ENCODE peak calls at places on chromosomes 6 and 20, in eight cellular contexts. K is natural killer cell, P is neural progenitor cell, J is cardiac muscle cell, B is HCT116, M is heart right ventricle, W is BE2C, F is colonic mucosa. E is an unnamed sample.

GRCh38 chr6:122126894-122127293 is 272.6 kb upstream of the HSF2 start:
- DNase-seq in K (no peak), P (no peak), J (no peak), B (no peak), M (no peak), W (no peak), F (no peak), E (no peak)

GRCh38 chr6:158153576-158153975 is 14.5 kb downstream of the SERAC1 start:
- DNase-seq in K (no peak), P (no peak), J (no peak), B (no peak), M (no peak), W (no peak), F (no peak), E (no peak)

GRCh38 chr20:50921055-50921454 is 10.2 kb downstream of the ADNP start:
- DNase-seq in K (no peak), P (no peak), J (peak; percentile 49), B (no peak), M (no peak), W (no peak), F (no peak), E (no peak)

GRCh38 chr6:158640519-158640918 is 4.0 kb downstream of the DYNLT1 start:
- DNase-seq in K (no peak), P (no peak), J (no peak), B (no peak), M (no peak), W (no peak), F (peak; percentile 12), E (peak; percentile 62)

GRCh38 chr20:15596220-15596875 is 976.9 kb downstream of the KIF16B start:
- DNase-seq in K (no peak), P (no peak), J (no peak), B (no peak), M (no peak), W (no peak), F (no peak), E (no peak)

GRCh38 chr6:137832110-137832509 is 34.9 kb upstream of the TNFAIP3 start:
- DNase-seq in K (no peak), P (no peak), J (peak; percentile 76), B (peak; percentile 73), M (no peak), W (no peak), F (no peak), E (no peak)

GRCh38 chr6:87375315-87375714 is 30.7 kb downstream of the C6orf163 start:
- DNase-seq in K (no peak), P (no peak), J (no peak), B (no peak), M (no peak), W (no peak), F (no peak), E (no peak)

GRCh38 chr6:11621119-11621518 is 83.6 kb downstream of the TMEM170B start:
- DNase-seq in K (no peak), P (no peak), J (no peak), B (no peak), M (no peak), W (peak; percentile 15), F (no peak), E (no peak)

GRCh38 chr6:24614648-24615047 is 31.3 kb downstream of the KIAA0319 start:
- DNase-seq in K (no peak), P (no peak), J (no peak), B (no peak), M (no peak), W (no peak), F (no peak), E (no peak)

GRCh38 chr6:109050012-109050411 is 44.6 kb downstream of the SESN1 start:
- DNase-seq in K (no peak), P (no peak), J (no peak), B (no peak), M (no peak), W (no peak), F (no peak), E (no peak)

GRCh38 chr6:15512126-15512525 is 150.7 kb downstream of the DTNBP1 start:
- DNase-seq in K (no peak), P (peak; percentile 50), J (no peak), B (no peak), M (peak; percentile 38), W (peak; percentile 60), F (no peak), E (no peak)

GRCh38 chr6:131954775-131955107 is 3.6 kb upstream of the CCN2 start:
- DNase-seq in K (no peak), P (no peak), J (peak; percentile 99), B (no peak), M (peak; percentile 41), W (no peak), F (peak; percentile 83), E (no peak)

GRCh38 chr20:57398901-57399535 is 7.8 kb downstream of the RBM38 start:
- DNase-seq in K (no peak), P (peak; percentile 58), J (no peak), B (no peak), M (no peak), W (no peak), F (no peak), E (no peak)

GRCh38 chr6:5365430-5366195 is 104.3 kb downstream of the FARS2 start:
- DNase-seq in K (no peak), P (no peak), J (no peak), B (no peak), M (no peak), W (no peak), F (no peak), E (no peak)

GRCh38 chr6:35058827-35059522 is 82.2 kb downstream of the TCP11 start:
- DNase-seq in K (no peak), P (no peak), J (no peak), B (no peak), M (no peak), W (no peak), F (no peak), E (no peak)

GRCh38 chr20:35235881-35236280 is 9.4 kb downstream of the MMP24 start:
- DNase-seq in K (no peak), P (no peak), J (no peak), B (no peak), M (no peak), W (no peak), F (no peak), E (no peak)

GRCh38 chr20:11467436-11467835 is 450.3 kb upstream of the BTBD3 start:
- DNase-seq in K (no peak), P (no peak), J (no peak), B (no peak), M (no peak), W (no peak), F (no peak), E (no peak)

GRCh38 chr6:163709255-163709654 is 294.7 kb downstream of the QKI start:
- DNase-seq in K (no peak), P (no peak), J (no peak), B (no peak), M (no peak), W (no peak), F (no peak), E (no peak)

GRCh38 chr6:48111143-48111506 is at the start of gene PTCHD4:
- DNase-seq in K (no peak), P (peak; percentile 41), J (peak; percentile 61), B (peak; percentile 13), M (peak; percentile 12), W (no peak), F (no peak), E (no peak)

DNA sequence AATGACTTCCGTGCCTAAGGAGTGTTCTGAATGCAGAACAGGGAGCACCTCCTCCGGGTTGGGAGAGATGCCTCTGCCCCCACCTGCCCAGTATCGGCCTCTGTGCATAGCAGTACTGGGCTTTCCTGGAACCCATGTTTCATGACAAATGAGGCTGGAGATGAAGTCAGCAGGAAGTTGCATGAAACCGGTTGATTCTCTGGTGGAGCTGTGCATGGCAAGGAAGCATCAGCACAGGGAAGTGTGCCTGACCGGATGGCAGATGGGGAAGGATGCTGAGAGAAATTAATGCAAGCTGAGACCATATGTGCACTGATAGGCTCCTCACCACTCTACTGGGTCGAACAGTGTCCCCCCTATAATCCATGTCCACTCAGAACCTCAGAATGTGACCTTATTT is 155.5 kb downstream of the CDH26 start:
- DNase-seq in K (no peak), P (no peak), J (no peak), B (no peak), M (no peak), W (no peak), F (no peak), E (no peak)
- TF ChIP-seq CTCF in K (no peak), P (no peak), J (no peak), B (no peak), M (no peak), W (no peak), F (no peak), E (no peak)

DNA sequence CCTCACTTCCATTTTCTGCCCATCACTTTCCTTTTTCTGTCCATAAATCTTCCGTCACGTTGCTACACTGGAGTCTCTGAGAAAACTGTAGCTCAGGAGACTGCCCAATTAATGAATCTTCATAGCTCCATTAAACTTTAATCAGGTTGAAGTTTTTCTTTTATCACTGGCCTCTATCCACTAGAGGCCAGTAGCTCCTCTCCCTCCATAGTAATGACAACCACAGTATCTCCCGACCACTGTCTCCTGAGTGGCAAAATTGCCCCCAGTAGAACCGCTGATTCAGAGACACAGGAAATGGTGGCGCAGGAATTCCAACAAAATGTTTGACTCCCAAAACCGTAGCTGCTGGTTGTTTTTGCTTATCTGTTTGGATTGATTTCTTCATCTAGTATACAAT is 18.4 kb upstream of the DOK5 start:
- DNase-seq in K (no peak), P (no peak), J (peak; percentile 18), B (no peak), M (no peak), W (no peak), F (no peak), E (no peak)
- TF ChIP-seq CTCF in K (no peak), P (peak; percentile 19), J (peak; percentile 42), B (peak; percentile 25), M (peak; percentile 23), W (no peak), F (no peak), E (no peak)

GRCh38 chr6:40328988-40329545 is 258.1 kb downstream of the LRFN2 start:
- DNase-seq in K (no peak), P (no peak), J (no peak), B (no peak), M (no peak), W (no peak), F (no peak), E (no peak)

GRCh38 chr6:40325791-40326190 is 261.4 kb downstream of the LRFN2 start:
- DNase-seq in K (no peak), P (no peak), J (no peak), B (no peak), M (no peak), W (no peak), F (no peak), E (no peak)

GRCh38 chr6:40330301-40330721 is 256.9 kb downstream of the LRFN2 start:
- DNase-seq in K (no peak), P (no peak), J (no peak), B (no peak), M (no peak), W (no peak), F (no peak), E (no peak)

GRCh38 chr6:40326689-40327404 is 260.3 kb downstream of the LRFN2 start:
- DNase-seq in K (no peak), P (no peak), J (no peak), B (no peak), M (no peak), W (no peak), F (no peak), E (no peak)

GRCh38 chr6:40328376-40328987 is 258.7 kb downstream of the LRFN2 start:
- DNase-seq in K (peak; percentile 44), P (peak; percentile 63), J (no peak), B (peak; percentile 33), M (no peak), W (peak; percentile 61), F (peak; percentile 42), E (no peak)
- TF ChIP-seq CTCF in K (peak; percentile 72), P (peak; percentile 90), J (peak; percentile 38), B (peak; percentile 94), M (peak; percentile 61), W (peak; percentile 94), F (peak; percentile 68), E (no peak)

GRCh38 chr6:167968091-167968490 is 29.4 kb upstream of the KIF25 start:
- DNase-seq in K (no peak), P (peak; percentile 64), J (no peak), B (peak; percentile 16), M (no peak), W (peak; percentile 54), F (peak; percentile 73), E (no peak)
- TF ChIP-seq CTCF in K (no peak), P (peak; percentile 75), J (peak; percentile 31), B (peak; percentile 89), M (peak; percentile 36), W (peak; percentile 70), F (peak; percentile 26), E (no peak)

E was measured in vagina.